ENCODE peak calls at places on chromosomes 4 and X, in eight cellular contexts. W is transverse colon, L is tibial artery, E is heart left ventricle, I is cardiac fibroblast, A is left ventricle myocardium inferior, J is adrenal gland, O is fibroblast of pulmonary artery. H is an unnamed sample.

GRCh38 chrX:19857131-19857530 is 30.3 kb downstream of the SH3KBP1 start:
- DNase-seq in W (no peak), L (no peak), E (no peak), I (no peak), A (no peak), J (no peak), O (no peak), H (no peak)

GRCh38 chr4:121237069-121237399 is 72.9 kb upstream of the TNIP3 start:
- DNase-seq in W (no peak), L (no peak), E (no peak), I (no peak), A (no peak), J (no peak), O (no peak), H (no peak)

GRCh38 chr4:142960134-142960533 is 114.0 kb upstream of the INPP4B start:
- DNase-seq in W (no peak), L (no peak), E (no peak), I (peak; percentile 15), A (no peak), J (no peak), O (peak; percentile 8), H (no peak)

GRCh38 chr4:182062936-182063335 is 180.3 kb upstream of the TENM3 start:
- DNase-seq in W (no peak), L (no peak), E (no peak), I (peak; percentile 66), A (no peak), J (no peak), O (peak; percentile 66), H (peak; percentile 17)

GRCh38 chrX:80812176-80812575 is 2.5 kb upstream of the BRWD3 start:
- DNase-seq in W (peak; percentile 19), L (no peak), E (peak; percentile 31), I (peak; percentile 65), A (peak; percentile 19), J (no peak), O (peak; percentile 64), H (peak; percentile 17)

GRCh38 chr4:14920237-14920636 is 82.0 kb upstream of the CPEB2 start:
- DNase-seq in W (no peak), L (no peak), E (no peak), I (no peak), A (no peak), J (no peak), O (no peak), H (no peak)

GRCh38 chrX:49220100-49220499 is 13.0 kb downstream of the CACNA1F start:
- DNase-seq in W (no peak), L (no peak), E (no peak), I (no peak), A (no peak), J (no peak), O (no peak), H (no peak)

GRCh38 chr4:94127707-94128328 is 79.8 kb upstream of the SMARCAD1 start:
- DNase-seq in W (no peak), L (no peak), E (no peak), I (peak; percentile 55), A (no peak), J (no peak), O (peak; percentile 52), H (peak; percentile 14)

GRCh38 chr4:181330654-181331595 is 912.3 kb upstream of the TENM3 start:
- DNase-seq in W (no peak), L (no peak), E (no peak), I (no peak), A (no peak), J (no peak), O (no peak), H (no peak)

GRCh38 chr4:67456577-67457196 is 88.6 kb downstream of the CENPC start:
- DNase-seq in W (peak; percentile 40), L (no peak), E (no peak), I (peak; percentile 14), A (no peak), J (peak; percentile 53), O (peak; percentile 19), H (no peak)

DNA sequence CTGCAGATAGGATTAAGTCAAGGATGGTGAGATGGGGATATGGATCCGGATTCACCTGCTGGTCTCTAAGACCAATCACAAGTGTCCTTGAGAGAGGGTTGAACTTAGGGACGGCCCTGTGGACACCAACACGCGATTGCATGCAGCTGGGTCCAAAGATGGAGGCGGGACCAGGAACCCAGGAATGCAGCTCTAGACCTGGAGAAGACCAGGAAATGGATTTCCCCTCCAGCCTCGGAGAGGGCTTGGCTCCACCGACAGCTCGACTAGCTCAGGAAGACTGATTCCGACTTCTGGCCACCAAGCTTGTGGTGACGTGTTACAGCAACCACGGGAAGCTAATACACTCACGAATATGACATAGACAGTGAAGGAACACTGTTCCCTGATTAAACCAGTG is 4.7 kb downstream of the C4orf50 start:
- DNase-seq in W (no peak), L (no peak), E (no peak), I (no peak), A (no peak), J (no peak), O (no peak), H (no peak)
- H3K4me3 ChIP-seq in W (no peak overlapping the region), L (no peak overlapping the region), E (no peak overlapping the region), I (no peak overlapping the region), A (no peak overlapping the region), J (no peak overlapping the region), O (no peak overlapping the region), H (no peak overlapping the region)

DNA sequence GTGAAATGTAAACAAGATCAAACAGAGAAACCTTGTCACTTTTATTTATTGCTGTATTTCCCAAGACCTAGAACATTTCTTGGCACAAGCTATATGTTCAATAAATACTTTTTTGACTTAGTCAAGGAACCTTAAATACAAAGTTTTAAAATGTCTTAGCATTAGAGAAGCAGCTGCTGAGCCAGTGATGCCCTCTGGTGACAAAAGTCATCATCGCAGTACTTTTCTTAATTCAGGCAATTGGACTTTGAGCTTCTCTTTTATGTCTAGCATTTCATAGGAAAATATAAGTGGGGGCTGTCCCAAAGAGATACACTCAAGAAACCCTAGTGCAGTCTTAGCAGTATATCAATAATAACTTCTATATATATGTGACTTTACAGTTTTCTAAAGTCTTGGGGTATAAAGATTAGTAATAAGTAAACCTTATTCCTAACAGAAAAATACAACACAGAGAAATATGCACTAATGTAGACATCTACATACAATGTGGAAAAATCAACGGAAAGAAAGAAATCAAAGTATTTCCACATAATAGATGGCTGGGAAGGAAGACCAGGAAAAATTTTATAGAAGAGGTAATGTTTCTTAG is 118.4 kb downstream of the DTHD1 start:
- DNase-seq in W (peak; percentile 11), L (no peak), E (no peak), I (peak; percentile 14), A (no peak), J (no peak), O (peak; percentile 28), H (no peak)
- TF ChIP-seq CTCF in W (peak; percentile 50), L (peak; percentile 12), E (peak; percentile 28), I (peak; percentile 41), A (peak; percentile 55), J (peak; percentile 50), O (peak; percentile 55), H (no peak)

DNA sequence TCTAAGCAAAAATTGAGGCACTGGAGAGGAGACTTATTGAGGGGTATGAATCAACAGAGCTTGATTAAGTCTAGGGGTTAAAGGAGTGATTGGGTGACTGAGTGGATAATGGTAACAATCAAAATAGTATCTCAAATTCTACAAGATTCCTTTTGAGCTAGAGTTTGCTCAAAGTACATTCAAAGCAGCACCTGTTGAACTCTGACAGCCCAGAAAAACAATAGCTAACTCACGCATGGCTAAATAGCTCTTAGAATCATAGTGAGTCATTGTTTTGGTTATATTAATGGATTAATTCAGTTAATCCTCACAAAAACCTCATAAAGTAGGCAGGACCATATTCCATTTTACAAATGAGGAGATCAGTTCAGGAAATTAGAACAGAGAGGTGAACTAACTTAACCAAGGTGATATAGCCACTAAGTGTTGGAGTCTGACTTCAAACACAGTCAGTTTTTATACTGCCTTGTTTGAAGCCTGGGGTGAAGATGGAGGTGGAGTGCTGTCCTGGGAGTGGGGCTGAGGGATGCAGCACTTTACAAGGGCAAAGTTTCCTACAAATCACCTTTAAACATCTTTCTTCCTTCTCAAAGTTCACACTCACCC is 35.9 kb upstream of the PPM1K start:
- DNase-seq in W (no peak), L (no peak), E (no peak), I (no peak), A (no peak), J (no peak), O (no peak), H (no peak)
- H3K4me3 ChIP-seq in W (no peak overlapping the region), L (no peak overlapping the region), E (no peak overlapping the region), I (no peak overlapping the region), A (no peak overlapping the region), J (no peak overlapping the region), O (no peak overlapping the region), H (no peak overlapping the region)

GRCh38 chrX:145396612-145397011 is 149.3 kb downstream of the SPANXN1 start:
- DNase-seq in W (no peak), L (no peak), E (no peak), I (no peak), A (no peak), J (no peak), O (no peak), H (no peak)

GRCh38 chrX:145394344-145394743 is 147.0 kb downstream of the SPANXN1 start:
- DNase-seq in W (no peak), L (no peak), E (no peak), I (no peak), A (no peak), J (no peak), O (no peak), H (no peak)

GRCh38 chrX:145393702-145394235 is 146.5 kb downstream of the SPANXN1 start:
- DNase-seq in W (no peak), L (no peak), E (no peak), I (no peak), A (no peak), J (no peak), O (no peak), H (no peak)
- TF ChIP-seq CTCF in W (no peak), L (no peak), E (no peak), I (no peak), A (no peak), J (peak; percentile 4), O (no peak), H (peak; percentile 21)

GRCh38 chr4:43471950-43472349 is 579.4 kb downstream of the GRXCR1 start:
- DNase-seq in W (no peak), L (no peak), E (no peak), I (peak; percentile 8), A (no peak), J (no peak), O (no peak), H (no peak)
- H3K4me3 ChIP-seq in W (no peak overlapping the region), L (no peak overlapping the region), E (no peak overlapping the region), I (no peak overlapping the region), A (no peak overlapping the region), J (no peak overlapping the region), O (no peak overlapping the region), H (no peak overlapping the region)

GRCh38 chr4:7769936-7770674 is 169.6 kb downstream of the AFAP1 start:
- DNase-seq in W (no peak), L (peak; percentile 64), E (peak; percentile 23), I (peak; percentile 49), A (peak; percentile 15), J (no peak), O (peak; percentile 51), H (no peak)
- TF ChIP-seq CTCF in W (peak; percentile 41), L (peak; percentile 28), E (peak; percentile 32), I (peak; percentile 57), A (peak; percentile 70), J (peak; percentile 30), O (peak; percentile 68), H (peak; percentile 66)

H was measured in HFF-Myc.